ENCODE peak calls at places on chromosomes 13 and 19, in seven cellular contexts. I is H1, T is GM12878, F is WTC11, B is HCT116, Y is K562, Z is HepG2. K is an unnamed sample.

GRCh38 chr13:25862156-25862555 is 189.7 kb downstream of the SHISA2 start:
- DNase-seq in I (no peak), T (no peak), F (no peak), B (no peak), Y (no peak), Z (no peak), K (no peak)

GRCh38 chr13:29922896-29923295 is 72.5 kb upstream of the UBL3 start:
- DNase-seq in I (no peak), T (no peak), F (no peak), B (no peak), Y (no peak), Z (no peak), K (no peak)

GRCh38 chr13:110874508-110874960 is 40.3 kb downstream of the ANKRD10 start:
- DNase-seq in I (no peak), T (no peak), F (peak; percentile 90), B (peak; percentile 39), Y (peak; percentile 90), Z (peak; percentile 37), K (peak; percentile 67)

GRCh38 chr19:53004242-53004641 is 9.5 kb upstream of the ERVV-1 start:
- DNase-seq in I (no peak), T (no peak), F (no peak), B (no peak), Y (no peak), Z (no peak), K (no peak)

GRCh38 chr19:53019684-53020083 is 6.0 kb downstream of the ERVV-1 start:
- DNase-seq in I (peak; percentile 47), T (no peak), F (peak; percentile 89), B (peak; percentile 3), Y (peak; percentile 37), Z (no peak), K (no peak)

GRCh38 chr19:50204811-50205675 is 1.6 kb downstream of the MYH14 start:
- DNase-seq in I (peak; percentile 57), T (no peak), F (peak; percentile 96), B (peak; percentile 65), Y (no peak), Z (peak; percentile 70), K (no peak)

GRCh38 chr19:3778899-3779723 is 7.1 kb downstream of the MATK start:
- DNase-seq in I (no peak), T (no peak), F (no peak), B (no peak), Y (peak; percentile 40), Z (no peak), K (no peak)

GRCh38 chr19:42316223-42317211 is 3.4 kb downstream of the TMEM145 start:
- DNase-seq in I (no peak), T (peak; percentile 25), F (no peak), B (no peak), Y (peak; percentile 53), Z (peak; percentile 46), K (no peak)

GRCh38 chr13:76632388-76633044 is 253.7 kb downstream of the KCTD12 start:
- DNase-seq in I (no peak), T (no peak), F (peak; percentile 15), B (no peak), Y (no peak), Z (no peak), K (no peak)

GRCh38 chr19:3692141-3693029 is 7.9 kb downstream of the PIP5K1C start:
- DNase-seq in I (no peak), T (no peak), F (peak; percentile 66), B (no peak), Y (no peak), Z (no peak), K (no peak)

GRCh38 chr19:12784871-12785430 is 6.3 kb upstream of the JUNB start:
- DNase-seq in I (no peak), T (no peak), F (no peak), B (no peak), Y (no peak), Z (no peak), K (no peak)

GRCh38 chr13:27043013-27043412 is 128.6 kb downstream of the USP12 start:
- DNase-seq in I (peak; percentile 19), T (no peak), F (no peak), B (peak; percentile 83), Y (no peak), Z (peak; percentile 24), K (no peak)

GRCh38 chr19:47762615-47763308 is 15.7 kb upstream of the SELENOW start:
- DNase-seq in I (no peak), T (no peak), F (no peak), B (no peak), Y (no peak), Z (no peak), K (no peak)

GRCh38 chr19:3968556-3969434 is 2.1 kb downstream of the DAPK3 start:
- DNase-seq in I (peak; percentile 97), T (no peak), F (peak; percentile 85), B (peak; percentile 85), Y (peak; percentile 64), Z (peak; percentile 98), K (peak; percentile 80)

GRCh38 chr19:44772969-44773368 is 4.7 kb upstream of the CBLC start:
- DNase-seq in I (no peak), T (no peak), F (no peak), B (no peak), Y (no peak), Z (no peak), K (no peak)

GRCh38 chr19:18966304-18966703 is 25.3 kb upstream of the HOMER3 start:
- DNase-seq in I (no peak), T (no peak), F (no peak), B (no peak), Y (no peak), Z (no peak), K (no peak)

GRCh38 chr19:18961767-18962423 is 20.9 kb upstream of the HOMER3 start:
- DNase-seq in I (peak; percentile 78), T (no peak), F (peak; percentile 97), B (no peak), Y (no peak), Z (peak; percentile 83), K (no peak)

GRCh38 chr19:18960370-18960769 is 19.4 kb upstream of the HOMER3 start:
- DNase-seq in I (no peak), T (no peak), F (no peak), B (no peak), Y (no peak), Z (no peak), K (no peak)

GRCh38 chr19:18967358-18968146 is 26.5 kb upstream of the HOMER3 start:
- DNase-seq in I (no peak), T (no peak), F (no peak), B (no peak), Y (no peak), Z (no peak), K (no peak)

DNA sequence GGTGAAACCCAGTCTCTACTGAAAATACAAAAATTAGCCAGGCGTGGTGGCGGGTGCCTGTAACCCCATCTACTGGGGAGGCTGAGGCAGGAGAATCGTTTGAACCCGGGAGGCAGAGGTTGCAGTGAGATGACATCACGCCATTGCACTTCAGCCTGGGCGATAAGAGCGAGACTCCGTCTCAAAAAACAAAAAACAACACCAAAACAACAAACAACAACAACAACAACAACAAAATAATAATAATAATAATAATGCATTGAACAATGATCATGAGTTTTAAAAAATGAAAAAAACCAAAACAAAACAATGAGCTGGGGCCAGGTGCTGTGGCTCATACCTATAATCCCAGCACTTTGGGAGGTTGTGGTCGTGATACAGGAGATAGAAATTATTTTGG is 23.1 kb upstream of the HOMER3 start:
- DNase-seq in I (no peak), T (no peak), F (no peak), B (no peak), Y (no peak), Z (no peak), K (no peak)
- TF ChIP-seq SP1 in I (no peak), T (no peak), F (no peak), B (no peak), Y (no peak), Z (no peak), K (no peak)

DNA sequence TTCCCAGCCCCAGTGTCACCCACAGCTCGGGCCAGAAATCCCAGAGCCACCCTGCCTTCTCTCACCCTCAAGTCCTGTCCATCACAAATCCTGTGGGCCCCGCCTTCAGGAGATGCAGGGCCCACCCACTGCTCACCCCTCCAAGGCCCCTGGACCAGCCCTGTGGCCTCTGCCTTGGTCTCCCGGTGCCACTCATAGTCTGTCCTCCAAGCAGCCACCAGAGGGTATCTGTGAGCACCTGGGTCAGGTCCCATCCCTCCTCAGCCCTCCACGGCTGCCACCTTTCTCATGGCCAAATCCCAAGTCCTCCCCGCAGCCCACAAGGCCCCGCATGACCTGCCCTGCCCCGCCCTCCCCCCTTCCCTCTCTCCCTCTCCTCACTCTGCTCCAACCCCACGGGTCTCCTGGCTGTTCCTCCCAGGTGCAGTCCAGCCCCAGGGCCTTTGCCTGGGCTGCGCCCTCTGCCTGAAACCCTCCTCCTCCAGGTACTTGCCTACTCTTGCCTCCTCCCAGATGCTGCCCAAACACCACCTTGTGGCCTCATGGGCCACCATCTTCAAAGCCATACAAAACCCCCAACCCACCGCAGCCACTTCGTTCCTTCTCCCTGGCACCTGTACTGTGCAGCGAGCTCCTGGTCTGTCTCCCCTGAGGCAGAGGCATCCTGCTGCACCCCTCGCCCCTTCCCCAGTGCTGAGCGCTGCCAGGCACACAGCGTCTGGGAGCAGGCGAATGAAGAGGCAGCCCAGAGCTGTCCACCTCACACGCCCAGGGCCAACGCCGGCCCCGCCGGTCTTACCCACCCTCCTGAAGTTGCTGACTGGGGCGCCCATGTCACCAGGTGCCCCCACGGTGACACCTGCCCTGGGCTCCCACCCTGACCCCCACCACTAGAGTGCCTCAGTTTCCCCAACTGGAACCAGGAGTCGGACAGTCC is 13.2 kb upstream of the UQCR11 start:
- DNase-seq in I (peak; percentile 54), T (no peak), F (peak; percentile 72), B (peak; percentile 29), Y (peak; percentile 47), Z (peak; percentile 41), K (peak; percentile 54)
- TF ChIP-seq SP1 in I (no peak), T (no peak), F (no peak), B (no peak), Y (no peak), Z (no peak), K (no peak)

DNA sequence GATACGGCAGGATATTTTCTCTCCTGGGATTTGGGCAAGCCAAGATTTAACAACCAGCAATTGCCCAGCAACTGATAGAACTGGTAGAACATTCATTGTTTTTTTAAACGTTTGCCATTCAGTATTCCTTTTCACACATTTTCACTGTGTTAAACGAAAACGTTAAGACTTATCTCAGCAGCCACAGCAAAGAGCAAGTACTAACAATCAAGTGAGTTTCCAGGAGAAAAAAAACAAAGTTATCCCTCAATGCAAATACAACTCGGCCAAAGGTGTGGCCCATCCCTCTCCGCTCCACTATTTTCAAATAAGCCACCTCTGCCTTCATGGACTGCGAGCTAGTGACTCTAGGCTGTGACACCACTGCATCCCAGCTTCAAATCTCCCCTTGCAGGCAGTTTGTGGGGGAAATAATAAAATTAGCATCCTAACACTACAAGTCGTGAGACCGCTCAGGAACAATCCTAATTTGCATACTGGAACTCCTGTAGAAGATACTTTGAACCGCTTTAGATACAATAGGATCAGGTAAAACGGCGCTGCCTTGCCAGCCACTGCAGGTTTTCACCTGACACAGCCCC is 449 bp upstream of the RFXAP start:
- DNase-seq in I (no peak), T (no peak), F (no peak), B (no peak), Y (no peak), Z (no peak), K (peak; percentile 9)
- TF ChIP-seq SP1 in I (no peak), T (no peak), F (no peak), B (no peak), Y (no peak), Z (no peak), K (no peak)

GRCh38 chr19:18421371-18421959 is 2.3 kb downstream of the SSBP4 start:
- DNase-seq in I (no peak), T (no peak), F (no peak), B (no peak), Y (no peak), Z (no peak), K (no peak)
- TF ChIP-seq SP1 in I (no peak), T (no peak), F (no peak), B (no peak), Y (no peak), Z (no peak), K (no peak)

K was measured in HEK293T.